ENCODE peak calls at places on chromosomes 4 and X, in seven cellular contexts. L is aorta, P is tibial artery, A is neuronal stem cell, K is coronary artery, W is GM23248, Q is prostate gland. D is an unnamed sample.

GRCh38 chrX:2632533-2633504 is 58.3 kb upstream of the CD99 start:
- DNase-seq in L (no peak), P (no peak), A (no peak), K (no peak), W (no peak), Q (no peak), D (peak)

GRCh38 chr4:15451866-15452765 is 17.6 kb upstream of the CC2D2A start:
- DNase-seq in L (no peak), P (peak), A (no peak), K (no peak), W (peak), Q (no peak), D (peak)

GRCh38 chr4:72933029-72933428 is 136.5 kb downstream of the COX18 start:
- DNase-seq in L (no peak), P (no peak), A (no peak), K (no peak), W (no peak), Q (no peak), D (no peak)

GRCh38 chrX:73851014-73852009 is 288.3 kb downstream of the CHIC1 start:
- DNase-seq in L (peak), P (no peak), A (no peak), K (peak), W (no peak), Q (no peak), D (no peak)

GRCh38 chr4:34486964-34487363 is 1757.3 kb downstream of the ARAP2 start:
- DNase-seq in L (no peak), P (no peak), A (no peak), K (no peak), W (no peak), Q (no peak), D (no peak)

GRCh38 chr4:136725286-136726081 is 806.8 kb downstream of the PCDH18 start:
- DNase-seq in L (no peak), P (no peak), A (no peak), K (no peak), W (no peak), Q (no peak), D (no peak)

GRCh38 chr4:47642985-47643745 is 158.1 kb downstream of the ATP10D start:
- DNase-seq in L (no peak), P (no peak), A (no peak), K (no peak), W (no peak), Q (no peak), D (no peak)

GRCh38 chr4:158837527-158838141 is 68.8 kb downstream of the FNIP2 start:
- DNase-seq in L (no peak), P (no peak), A (no peak), K (no peak), W (no peak), Q (no peak), D (no peak)

GRCh38 chr4:121728798-121729226 is 32.0 kb upstream of the ANXA5 start:
- DNase-seq in L (no peak), P (no peak), A (no peak), K (no peak), W (peak), Q (no peak), D (peak)

GRCh38 chr4:139450586-139450985 is 3.3 kb upstream of the RAB33B start:
- DNase-seq in L (no peak), P (no peak), A (no peak), K (no peak), W (peak), Q (no peak), D (no peak)

GRCh38 chrX:11757729-11758399 is at the start of gene MSL3:
- DNase-seq in L (peak), P (peak), A (peak), K (peak), W (peak), Q (peak), D (no peak)

GRCh38 chr4:87375719-87376291 is 15.2 kb downstream of the HSD17B11 start:
- DNase-seq in L (no peak), P (no peak), A (no peak), K (no peak), W (peak), Q (peak), D (no peak)

GRCh38 chr4:173707658-173708415 is 177.8 kb upstream of the HAND2 start:
- DNase-seq in L (no peak), P (no peak), A (no peak), K (no peak), W (peak), Q (no peak), D (no peak)

GRCh38 chr4:14445882-14446281 is 556.4 kb upstream of the CPEB2 start:
- DNase-seq in L (no peak), P (no peak), A (no peak), K (no peak), W (no peak), Q (peak), D (peak)

GRCh38 chrX:9555354-9555753 is 90.5 kb downstream of the TBL1X start:
- DNase-seq in L (no peak), P (no peak), A (no peak), K (no peak), W (peak), Q (no peak), D (peak)

DNA sequence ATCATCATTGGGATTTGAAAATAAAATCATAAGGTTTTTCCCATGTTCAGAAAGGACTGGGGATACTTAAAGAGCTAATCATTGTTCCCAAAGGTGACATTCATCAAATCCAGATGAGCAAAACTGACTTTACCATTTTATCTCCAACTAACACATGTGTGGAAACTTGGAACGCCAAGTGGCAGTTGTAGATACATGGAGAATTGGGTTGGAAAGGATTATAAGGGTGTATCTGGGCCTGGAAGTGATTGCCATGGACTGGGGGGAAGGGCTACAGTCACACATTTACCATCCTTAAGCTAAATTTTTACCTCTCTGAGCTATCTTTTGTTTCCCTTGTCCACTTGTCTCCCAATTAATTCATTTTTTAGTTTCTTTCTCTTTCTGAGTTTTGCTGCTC is 203.4 kb downstream of the SLC39A8 start:
- DNase-seq in L (no peak), P (no peak), A (no peak), K (no peak), W (no peak), Q (no peak), D (no peak)
- H3K27ac ChIP-seq in L (no peak), P (no peak), A (no peak), K (no peak), W (no peak), Q (no peak), D (no peak)

GRCh38 chr4:8273450-8273849 is 3.9 kb downstream of the HTRA3 start:
- DNase-seq in L (no peak), P (no peak), A (no peak), K (no peak), W (no peak), Q (no peak), D (no peak)
- H3K27ac ChIP-seq in L (no peak), P (no peak), A (no peak), K (no peak), W (no peak), Q (no peak), D (no peak)

GRCh38 chrX:51892921-51893745 is at the start of gene MAGED1:
- DNase-seq in L (peak), P (peak), A (peak), K (peak), W (peak), Q (peak), D (peak)
- H3K27ac ChIP-seq in L (no peak), P (peak), A (peak), K (peak), W (peak), Q (peak), D (peak)

GRCh38 chr4:179583221-179583620 is 2141.0 kb upstream of the AGA start:
- DNase-seq in L (no peak), P (no peak), A (no peak), K (no peak), W (no peak), Q (no peak), D (no peak)
- H3K27ac ChIP-seq in L (no peak), P (no peak), A (no peak), K (no peak), W (no peak), Q (no peak), D (no peak)

DNA sequence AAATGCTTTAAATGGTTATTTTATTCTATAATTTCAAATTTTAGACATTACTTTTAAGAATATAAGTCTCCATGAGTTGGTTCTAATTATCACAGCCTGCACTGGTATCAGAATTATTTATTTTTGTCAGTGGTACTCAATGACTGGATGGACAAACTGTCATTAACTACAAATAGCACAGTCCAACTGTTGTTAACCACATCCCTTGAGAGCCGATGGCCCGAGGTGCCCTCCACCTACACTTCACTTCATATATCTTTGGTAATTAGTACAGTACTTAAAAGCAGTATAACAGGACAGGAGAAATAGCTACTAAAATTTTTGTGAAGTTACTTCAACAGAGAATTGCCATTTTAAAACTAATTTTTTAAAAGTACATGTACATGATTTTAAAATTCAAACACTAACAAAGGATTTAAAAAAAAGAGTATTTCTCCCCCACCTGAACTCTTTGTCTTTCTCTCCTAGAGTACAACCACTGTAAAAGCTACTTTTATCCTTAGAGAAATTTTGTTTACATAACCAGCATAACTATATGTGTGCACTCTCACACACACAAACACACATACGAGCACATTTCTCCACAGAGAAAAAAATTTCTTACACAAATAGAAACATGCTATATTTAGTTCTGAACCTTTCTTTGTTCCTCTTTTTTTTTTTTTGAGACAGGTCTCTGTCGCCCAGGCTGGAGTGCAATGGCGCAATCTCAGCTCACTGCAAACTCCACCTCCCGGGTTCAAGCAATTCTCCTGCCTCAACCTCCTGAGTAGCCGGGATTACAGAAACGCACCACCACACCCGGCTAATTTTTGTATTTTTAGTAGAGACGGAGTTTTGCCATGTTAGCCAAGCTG is 6.5 kb downstream of the TIFA start:
- DNase-seq in L (no peak), P (no peak), A (no peak), K (no peak), W (no peak), Q (no peak), D (no peak)
- H3K27ac ChIP-seq in L (no peak), P (no peak), A (no peak), K (no peak), W (no peak), Q (no peak), D (no peak)

GRCh38 chrX:147537172-147537571 is 374.5 kb upstream of the FMR1 start:
- DNase-seq in L (no peak), P (no peak), A (no peak), K (no peak), W (peak), Q (no peak), D (no peak)
- H3K27ac ChIP-seq in L (no peak), P (no peak), A (no peak), K (no peak), W (no peak), Q (no peak), D (no peak)

DNA sequence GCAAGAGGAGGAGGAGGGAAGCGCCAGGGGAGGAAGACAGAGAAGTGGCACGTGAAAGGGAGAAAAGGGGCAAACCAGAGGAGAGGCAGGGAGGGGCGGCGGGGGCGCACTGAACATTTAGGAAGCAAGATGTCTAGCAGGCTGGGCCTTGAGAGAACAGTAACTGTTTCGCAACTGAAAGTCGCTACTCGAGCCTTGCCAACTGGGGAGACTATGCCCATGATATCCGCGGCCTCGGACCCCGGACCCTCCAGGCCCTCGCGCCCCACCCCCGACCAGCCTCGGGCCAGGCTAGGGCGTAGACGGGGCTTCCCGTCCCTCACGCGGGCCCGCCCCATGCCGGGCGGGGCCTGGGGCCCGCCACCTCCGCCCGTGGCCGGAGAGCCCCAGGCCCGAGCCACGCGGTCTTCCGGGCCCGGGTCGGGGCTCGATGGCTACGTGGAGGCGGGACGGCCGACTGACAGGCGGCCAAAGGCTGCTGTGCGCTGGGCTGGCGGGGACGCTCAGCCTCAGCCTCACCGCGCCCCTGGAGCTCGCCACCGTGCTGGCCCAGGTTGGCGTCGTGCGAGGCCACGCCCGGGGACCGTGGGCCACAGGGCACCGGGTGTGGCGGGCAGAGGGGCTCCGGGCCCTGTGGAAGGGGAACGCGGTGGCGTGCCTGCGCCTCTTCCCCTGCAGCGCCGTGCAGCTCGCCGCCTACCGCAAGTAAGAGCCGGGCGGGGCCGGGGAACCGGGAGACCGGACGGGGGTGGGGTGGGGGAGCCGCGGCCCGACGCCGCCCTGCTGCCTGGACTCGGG is at the start of gene SLC25A43:
- DNase-seq in L (peak), P (peak), A (no peak), K (no peak), W (peak), Q (no peak), D (no peak)
- H3K27ac ChIP-seq in L (no peak), P (peak), A (no peak), K (peak), W (peak), Q (peak), D (peak)

GRCh38 chr4:55355555-55355954 is 9.5 kb downstream of the SRD5A3 start:
- DNase-seq in L (no peak), P (no peak), A (no peak), K (no peak), W (no peak), Q (no peak), D (peak)

GRCh38 chr4:55359397-55359916 is 13.4 kb downstream of the SRD5A3 start:
- DNase-seq in L (no peak), P (peak), A (no peak), K (no peak), W (peak), Q (no peak), D (no peak)

GRCh38 chr4:55358668-55359067 is 12.6 kb downstream of the SRD5A3 start:
- DNase-seq in L (no peak), P (no peak), A (no peak), K (no peak), W (peak), Q (no peak), D (peak)

GRCh38 chr4:55356991-55357461 is 11.0 kb downstream of the SRD5A3 start:
- DNase-seq in L (no peak), P (no peak), A (no peak), K (no peak), W (peak), Q (no peak), D (no peak)

GRCh38 chr4:55358246-55358645 is 12.2 kb downstream of the SRD5A3 start:
- DNase-seq in L (no peak), P (no peak), A (no peak), K (no peak), W (no peak), Q (no peak), D (no peak)
- H3K27ac ChIP-seq in L (peak), P (peak), A (no peak), K (peak), W (peak), Q (peak), D (no peak)

GRCh38 chr4:24598025-24598424 is 13.7 kb upstream of the DHX15 start:
- DNase-seq in L (no peak), P (no peak), A (no peak), K (no peak), W (no peak), Q (peak), D (peak)
- H3K27ac ChIP-seq in L (no peak), P (no peak), A (no peak), K (no peak), W (no peak), Q (peak), D (peak)

GRCh38 chr4:100826067-100826466 is 308.2 kb upstream of the EMCN start:
- DNase-seq in L (no peak), P (no peak), A (no peak), K (no peak), W (no peak), Q (no peak), D (no peak)
- H3K27ac ChIP-seq in L (no peak), P (no peak), A (no peak), K (no peak), W (no peak), Q (no peak), D (no peak)

D was measured in foreskin keratinocyte.